ENCODE peak calls at places on chromosomes 7 and 10, in ten cellular contexts. J, L, C, O, Q, P, Y, K, H and U are unnamed samples.

GRCh38 chr10:63611078-63611477 is 89.9 kb downstream of the REEP3 start:
- DNase-seq in J (peak; percentile 64), L (no peak), C (no peak), O (no peak), Q (no peak), P (no peak), Y (no peak), K (no peak), H (peak; percentile 53), U (no peak)

GRCh38 chr10:124619195-124619594 is 125.0 kb downstream of the FAM53B start:
- DNase-seq in J (peak; percentile 26), L (no peak), C (no peak), O (no peak), Q (no peak), P (no peak), Y (no peak), K (peak; percentile 67), H (no peak), U (no peak)

GRCh38 chr10:119657725-119658124 is 6.5 kb downstream of the BAG3 start:
- DNase-seq in J (peak; percentile 63), L (no peak), C (no peak), O (no peak), Q (no peak), P (no peak), Y (no peak), K (no peak), H (no peak), U (no peak)

GRCh38 chr7:30842542-30843451 is 68.9 kb upstream of the AQP1 start:
- DNase-seq in J (no peak), L (no peak), C (no peak), O (no peak), Q (no peak), P (no peak), Y (no peak), K (no peak), H (peak; percentile 57), U (peak; percentile 76)

GRCh38 chr10:97002670-97003069 is 170.6 kb downstream of the LCOR start:
- DNase-seq in J (no peak), L (no peak), C (no peak), O (no peak), Q (no peak), P (no peak), Y (no peak), K (peak; percentile 21), H (no peak), U (no peak)

GRCh38 chr10:110137142-110137545 is 70.3 kb upstream of the MXI1 start:
- DNase-seq in J (peak; percentile 88), L (peak; percentile 62), C (peak; percentile 37), O (peak; percentile 67), Q (no peak), P (no peak), Y (no peak), K (peak; percentile 57), H (peak; percentile 89), U (peak; percentile 93)

GRCh38 chr10:52447931-52448353 is 133.9 kb downstream of the DKK1 start:
- DNase-seq in J (no peak), L (no peak), C (no peak), O (no peak), Q (no peak), P (no peak), Y (no peak), K (no peak), H (peak; percentile 41), U (peak; percentile 7)

GRCh38 chr10:78410046-78410965 is 376.6 kb downstream of the RPS24 start:
- DNase-seq in J (no peak), L (no peak), C (no peak), O (no peak), Q (no peak), P (no peak), Y (no peak), K (no peak), H (no peak), U (no peak)

GRCh38 chr7:116772423-116772852 is 89.9 kb upstream of the CAPZA2 start:
- DNase-seq in J (peak; percentile 39), L (peak; percentile 97), C (no peak), O (no peak), Q (no peak), P (no peak), Y (no peak), K (no peak), H (peak; percentile 54), U (peak; percentile 34)

GRCh38 chr7:8908889-8909288 is 475.5 kb downstream of the NXPH1 start:
- DNase-seq in J (no peak), L (no peak), C (no peak), O (no peak), Q (no peak), P (no peak), Y (no peak), K (no peak), H (no peak), U (no peak)

GRCh38 chr10:113475381-113475807 is 77.5 kb upstream of the HABP2 start:
- DNase-seq in J (no peak), L (no peak), C (no peak), O (no peak), Q (no peak), P (no peak), Y (no peak), K (no peak), H (peak; percentile 10), U (peak; percentile 79)

GRCh38 chr10:128498378-128498730 is 372.1 kb upstream of the MKI67 start:
- DNase-seq in J (no peak), L (no peak), C (no peak), O (no peak), Q (no peak), P (no peak), Y (no peak), K (no peak), H (no peak), U (no peak)

GRCh38 chr10:128567561-128567960 is 441.3 kb upstream of the MKI67 start:
- DNase-seq in J (no peak), L (no peak), C (no peak), O (no peak), Q (no peak), P (no peak), Y (no peak), K (no peak), H (no peak), U (no peak)

GRCh38 chr7:74544706-74545469 is 91.2 kb downstream of the GTF2IRD1 start:
- DNase-seq in J (peak; percentile 73), L (peak; percentile 78), C (peak; percentile 29), O (peak; percentile 52), Q (peak; percentile 55), P (peak; percentile 39), Y (no peak), K (peak; percentile 62), H (peak; percentile 72), U (peak; percentile 25)

GRCh38 chr7:90402785-90403173 is 482 bp upstream of the CLDN12 start:
- DNase-seq in J (no peak), L (no peak), C (no peak), O (no peak), Q (no peak), P (no peak), Y (no peak), K (no peak), H (no peak), U (no peak)